ENCODE peak calls at places on chromosomes 3 and 15, in seven cellular contexts. S is psoas muscle; W is right atrium auricular region; B is uterus; N is CD4-positive, alpha-beta memory T cell; V is hepatocyte; F is GM06990. X is an unnamed sample.
A peak's percentile ranks its signal among the peaks of the same experiment; 100 is the strongest.

GRCh38 chr3:129593595-129594339 is 12.7 kb downstream of the PLXND1 start:
- DNase-seq in S (peak; percentile 25), W (peak; percentile 71), B (no peak), N (peak; percentile 64), V (no peak), F (no peak), X (no peak)

GRCh38 chr3:149080011-149080698 is 6.2 kb downstream of the HLTF start:
- DNase-seq in S (no peak), W (no peak), B (no peak), N (no peak), V (no peak), F (no peak), X (no peak)

GRCh38 chr3:13687409-13687989 is 138.6 kb downstream of the FBLN2 start:
- DNase-seq in S (no peak), W (no peak), B (no peak), N (no peak), V (peak; percentile 14), F (no peak), X (no peak)

GRCh38 chr3:108300103-108300849 is 3.9 kb downstream of the HHLA2 start:
- DNase-seq in S (no peak), W (no peak), B (no peak), N (no peak), V (no peak), F (no peak), X (no peak)

GRCh38 chr3:69364354-69364753 is 21.5 kb downstream of the FRMD4B start:
- DNase-seq in S (no peak), W (no peak), B (no peak), N (no peak), V (no peak), F (no peak), X (no peak)

GRCh38 chr3:29577250-29577649 is 296.4 kb downstream of the RBMS3 start:
- DNase-seq in S (no peak), W (no peak), B (no peak), N (no peak), V (no peak), F (no peak), X (no peak)

GRCh38 chr15:29936353-29937049 is 114.2 kb upstream of the TJP1 start:
- DNase-seq in S (no peak), W (no peak), B (no peak), N (no peak), V (no peak), F (no peak), X (no peak)

GRCh38 chr3:105997800-105998526 is 129.2 kb upstream of the CBLB start:
- DNase-seq in S (peak; percentile 23), W (peak; percentile 65), B (no peak), N (no peak), V (peak; percentile 60), F (no peak), X (no peak)

GRCh38 chr3:113142476-113142875 is 68.9 kb upstream of the BOC start:
- DNase-seq in S (no peak), W (no peak), B (no peak), N (no peak), V (no peak), F (no peak), X (peak; percentile 24)

GRCh38 chr3:141078200-141078599 is 27.1 kb downstream of the SPSB4 start:
- DNase-seq in S (no peak), W (no peak), B (no peak), N (no peak), V (no peak), F (no peak), X (no peak)

GRCh38 chr3:151912041-151912440 is 38.6 kb downstream of the SUCNR1 start:
- DNase-seq in S (no peak), W (no peak), B (no peak), N (no peak), V (no peak), F (no peak), X (no peak)

GRCh38 chr15:44298878-44299277 is 10.4 kb downstream of the GOLM2 start:
- DNase-seq in S (no peak), W (no peak), B (no peak), N (no peak), V (no peak), F (no peak), X (no peak)

GRCh38 chr3:4656059-4656458 is 162.9 kb downstream of the ITPR1 start:
- DNase-seq in S (peak; percentile 43), W (peak; percentile 69), B (peak; percentile 74), N (no peak), V (peak; percentile 83), F (no peak), X (no peak)

GRCh38 chr15:43930079-43930478 is 103.3 kb downstream of the WDR76 start:
- DNase-seq in S (no peak), W (no peak), B (no peak), N (no peak), V (peak; percentile 27), F (no peak), X (no peak)

GRCh38 chr3:68057637-68058320 is 403.4 kb upstream of the SUCLG2 start:
- DNase-seq in S (no peak), W (no peak), B (no peak), N (peak; percentile 86), V (no peak), F (no peak), X (no peak)

GRCh38 chr15:68114356-68114755 is 60.2 kb downstream of the PIAS1 start:
- DNase-seq in S (no peak), W (no peak), B (no peak), N (no peak), V (no peak), F (peak; percentile 26), X (no peak)

GRCh38 chr3:122609798-122610559 is 32.5 kb downstream of the PARP15 start:
- DNase-seq in S (no peak), W (no peak), B (no peak), N (no peak), V (no peak), F (peak; percentile 78), X (no peak)

GRCh38 chr15:49506341-49506740 is 83.3 kb downstream of the FGF7 start:
- DNase-seq in S (no peak), W (no peak), B (no peak), N (no peak), V (no peak), F (no peak), X (no peak)

GRCh38 chr3:55639886-55640765 is 153.0 kb upstream of the WNT5A start:
- DNase-seq in S (no peak), W (no peak), B (no peak), N (no peak), V (no peak), F (no peak), X (no peak)

GRCh38 chr3:2456788-2457187 is 358.1 kb downstream of the CNTN4 start:
- DNase-seq in S (no peak), W (no peak), B (no peak), N (no peak), V (no peak), F (no peak), X (no peak)

GRCh38 chr15:57340673-57341259 is 35.5 kb upstream of the CGNL1 start:
- DNase-seq in S (no peak), W (no peak), B (peak; percentile 44), N (peak; percentile 8), V (peak; percentile 80), F (peak; percentile 34), X (no peak)

GRCh38 chr15:90780916-90781315 is 63.8 kb downstream of the BLM start:
- DNase-seq in S (no peak), W (no peak), B (no peak), N (peak; percentile 5), V (no peak), F (no peak), X (no peak)

GRCh38 chr3:143184098-143184497 is 64.5 kb downstream of the CHST2 start:
- DNase-seq in S (no peak), W (no peak), B (no peak), N (no peak), V (no peak), F (no peak), X (no peak)

GRCh38 chr3:5160926-5161858 is 26.3 kb upstream of the EDEM1 start:
- DNase-seq in S (no peak), W (no peak), B (no peak), N (no peak), V (no peak), F (no peak), X (no peak)

GRCh38 chr15:39976291-39977274 is 42.7 kb downstream of the EIF2AK4 start:
- DNase-seq in S (peak; percentile 67), W (peak; percentile 70), B (peak; percentile 47), N (no peak), V (peak; percentile 66), F (no peak), X (no peak)

GRCh38 chr3:32296251-32297204 is 58.0 kb downstream of the CMTM8 start:
- DNase-seq in S (peak; percentile 42), W (peak; percentile 71), B (peak; percentile 49), N (peak; percentile 71), V (peak; percentile 76), F (peak; percentile 5), X (no peak)

GRCh38 chr3:16632395-16632794 is 27.2 kb upstream of the DAZL start:
- DNase-seq in S (no peak), W (no peak), B (no peak), N (no peak), V (no peak), F (no peak), X (no peak)

GRCh38 chr3:188720636-188721035 is 451.1 kb upstream of the TPRG1 start:
- DNase-seq in S (no peak), W (no peak), B (no peak), N (no peak), V (no peak), F (no peak), X (no peak)

GRCh38 chr3:195030791-195031321 is 240.1 kb downstream of the XXYLT1 start:
- DNase-seq in S (no peak), W (no peak), B (peak; percentile 43), N (no peak), V (peak; percentile 53), F (no peak), X (no peak)

DNA sequence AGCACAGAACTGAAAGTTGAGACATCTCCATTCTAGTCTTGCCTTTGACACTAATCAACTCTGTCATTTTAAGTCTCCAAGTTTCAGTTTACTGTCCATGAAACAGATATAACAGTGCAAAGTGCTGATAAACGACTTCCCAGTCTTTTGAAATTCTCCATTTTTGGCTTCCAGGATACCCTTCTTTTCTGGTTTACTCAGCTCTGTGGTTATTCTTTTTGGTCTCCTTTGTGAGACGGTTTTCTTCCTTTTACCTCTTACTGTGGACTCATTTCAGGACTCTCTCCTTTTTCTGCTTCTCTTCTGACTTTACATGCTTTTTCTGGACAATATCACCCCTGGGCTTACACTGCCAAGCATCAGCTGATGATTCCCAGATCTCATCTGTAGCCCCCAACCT is 18.9 kb downstream of the SST start:
- DNase-seq in S (no peak), W (no peak), B (no peak), N (no peak), V (no peak), F (no peak), X (no peak)
- H3K27me3 ChIP-seq in S (no peaks in the 10 kb centered on the region), W (no peaks in the 10 kb centered on the region), B (no peaks in the 10 kb centered on the region), N (no peaks in the 10 kb centered on the region), V (peaks cover 9% of the 10 kb centered on the region), F (no peaks in the 10 kb centered on the region), X (no peaks in the 10 kb centered on the region)

GRCh38 chr15:75237316-75237982 is 20.7 kb upstream of the GOLGA6C start:
- DNase-seq in S (peak; percentile 6), W (no peak), B (no peak), N (no peak), V (no peak), F (no peak), X (no peak)
- H3K27me3 ChIP-seq in S (no peaks in the 10 kb centered on the region), W (no peaks in the 10 kb centered on the region), B (no peaks in the 10 kb centered on the region), N (no peaks in the 10 kb centered on the region), V (no peaks in the 10 kb centered on the region), F (no peaks in the 10 kb centered on the region), X (no peaks in the 10 kb centered on the region)

GRCh38 chr3:89108154-89108553 is 733 bp downstream of the EPHA3 start:
- DNase-seq in S (no peak), W (no peak), B (no peak), N (no peak), V (no peak), F (no peak), X (no peak)
- H3K27me3 ChIP-seq in S (peaks cover 3% of the 10 kb centered on the region), W (no peaks in the 10 kb centered on the region), B (no peaks in the 10 kb centered on the region), N (no peaks in the 10 kb centered on the region), V (peaks cover 40% of the 10 kb centered on the region), F (no peaks in the 10 kb centered on the region), X (no peaks in the 10 kb centered on the region)

GRCh38 chr15:70516408-70517193 is 246.8 kb downstream of the UACA start:
- DNase-seq in S (no peak), W (no peak), B (no peak), N (no peak), V (no peak), F (no peak), X (no peak)
- H3K27me3 ChIP-seq in S (no peaks in the 10 kb centered on the region), W (no peaks in the 10 kb centered on the region), B (no peaks in the 10 kb centered on the region), N (no peaks in the 10 kb centered on the region), V (peaks cover 5% of the 10 kb centered on the region), F (no peaks in the 10 kb centered on the region), X (no peaks in the 10 kb centered on the region)

X was measured in esophagus muscularis mucosa.